ENCODE peak calls at places on chromosomes 11 and 22, in seven cellular contexts. Z is ecto neural progenitor cell, E is brain microvascular endothelial cell, X is glutamatergic neuron, J is T-cell, V is colonic mucosa, C is NCI-H510A. I is an unnamed sample.

GRCh38 chr22:46557736-46558480 is 20.5 kb upstream of the CELSR1 start:
- DNase-seq in Z (no peak), E (no peak), X (no peak), J (no peak), V (no peak), C (no peak), I (no peak)

GRCh38 chr22:32255726-32256125 is 579 bp upstream of the SLC5A4 start:
- DNase-seq in Z (no peak), E (no peak), X (no peak), J (no peak), V (no peak), C (no peak), I (no peak)

GRCh38 chr22:35318346-35319215 is 18.9 kb downstream of the TOM1 start:
- DNase-seq in Z (no peak), E (no peak), X (no peak), J (no peak), V (no peak), C (no peak), I (no peak)

GRCh38 chr22:46674367-46674781 is 54.2 kb downstream of the GRAMD4 start:
- DNase-seq in Z (no peak), E (no peak), X (no peak), J (peak), V (no peak), C (no peak), I (peak)

GRCh38 chr11:124612567-124613245 is 1.5 kb downstream of the PANX3 start:
- DNase-seq in Z (no peak), E (peak), X (no peak), J (no peak), V (no peak), C (no peak), I (no peak)

GRCh38 chr22:49922926-49923325 is 4.5 kb downstream of the CRELD2 start:
- DNase-seq in Z (no peak), E (no peak), X (no peak), J (no peak), V (no peak), C (no peak), I (no peak)

GRCh38 chr11:2884424-2884815 is 1.2 kb downstream of the CDKN1C start:
- DNase-seq in Z (peak), E (no peak), X (peak), J (no peak), V (no peak), C (no peak), I (no peak)

GRCh38 chr22:19223617-19224016 is 45.1 kb upstream of the SLC25A1 start:
- DNase-seq in Z (no peak), E (no peak), X (no peak), J (no peak), V (no peak), C (no peak), I (no peak)

GRCh38 chr11:36066891-36067290 is 123.0 kb downstream of the LDLRAD3 start:
- DNase-seq in Z (no peak), E (no peak), X (no peak), J (no peak), V (no peak), C (no peak), I (no peak)

GRCh38 chr11:118914178-118914918 is 11.4 kb downstream of the BCL9L start:
- DNase-seq in Z (no peak), E (no peak), X (no peak), J (peak), V (peak), C (no peak), I (peak)

GRCh38 chr11:18245396-18245795 is 3.1 kb downstream of the SAA2 start:
- DNase-seq in Z (no peak), E (no peak), X (no peak), J (no peak), V (no peak), C (no peak), I (no peak)

GRCh38 chr11:2214527-2215229 is 43.1 kb upstream of the TH start:
- DNase-seq in Z (peak), E (no peak), X (peak), J (peak), V (peak), C (peak), I (no peak)

GRCh38 chr11:102733232-102733875 is 8.6 kb upstream of the MMP8 start:
- DNase-seq in Z (peak), E (peak), X (peak), J (no peak), V (peak), C (peak), I (no peak)

GRCh38 chr11:33394431-33395109 is 137.4 kb downstream of the HIPK3 start:
- DNase-seq in Z (no peak), E (no peak), X (no peak), J (no peak), V (no peak), C (no peak), I (no peak)

GRCh38 chr11:86511086-86511551 is 136.4 kb downstream of the CCDC81 start:
- DNase-seq in Z (no peak), E (peak), X (no peak), J (no peak), V (peak), C (no peak), I (no peak)

GRCh38 chr22:36160499-36160942 is at the start of gene APOL3:
- DNase-seq in Z (no peak), E (peak), X (no peak), J (peak), V (peak), C (no peak), I (no peak)

GRCh38 chr22:45657701-45658100 is 13.9 kb upstream of the ATXN10 start:
- DNase-seq in Z (no peak), E (no peak), X (no peak), J (no peak), V (no peak), C (no peak), I (no peak)

GRCh38 chr11:27215471-27216267 is 147.3 kb downstream of the CCDC34 start:
- DNase-seq in Z (no peak), E (no peak), X (no peak), J (no peak), V (peak), C (peak), I (no peak)

GRCh38 chr11:85440273-85440672 is 186.9 kb downstream of the DLG2 start:
- DNase-seq in Z (no peak), E (no peak), X (no peak), J (no peak), V (no peak), C (no peak), I (no peak)

GRCh38 chr11:12235945-12236743 is 125.8 kb downstream of the MICAL2 start:
- DNase-seq in Z (no peak), E (peak), X (no peak), J (no peak), V (no peak), C (no peak), I (no peak)

GRCh38 chr11:15918212-15918611 is 438.1 kb downstream of the SOX6 start:
- DNase-seq in Z (no peak), E (no peak), X (no peak), J (no peak), V (no peak), C (peak), I (no peak)

GRCh38 chr11:62013266-62014157 is 46.1 kb upstream of the FTH1 start:
- DNase-seq in Z (no peak), E (no peak), X (no peak), J (no peak), V (peak), C (no peak), I (no peak)

GRCh38 chr11:44136176-44136945 is 40.9 kb downstream of the EXT2 start:
- DNase-seq in Z (no peak), E (no peak), X (no peak), J (no peak), V (no peak), C (no peak), I (no peak)

GRCh38 chr11:134332189-134332631 is 422 bp downstream of the GLB1L2 start:
- DNase-seq in Z (no peak), E (no peak), X (peak), J (no peak), V (peak), C (no peak), I (no peak)

GRCh38 chr11:326842-327580 is 6.4 kb upstream of the IFITM3 start:
- DNase-seq in Z (no peak), E (peak), X (no peak), J (peak), V (peak), C (no peak), I (peak)

GRCh38 chr11:64687204-64687603 is 35.8 kb downstream of the NRXN2 start:
- DNase-seq in Z (no peak), E (no peak), X (no peak), J (no peak), V (no peak), C (no peak), I (no peak)

GRCh38 chr11:69030324-69030723 is 17.3 kb upstream of the MRGPRF start:
- DNase-seq in Z (no peak), E (no peak), X (no peak), J (no peak), V (no peak), C (no peak), I (no peak)

GRCh38 chr11:134999490-135000066 is 587.5 kb upstream of the B3GAT1 start:
- DNase-seq in Z (peak), E (no peak), X (peak), J (no peak), V (no peak), C (no peak), I (no peak)

GRCh38 chr11:127392575-127392974 is 392.0 kb upstream of the KIRREL3 start:
- DNase-seq in Z (no peak), E (no peak), X (no peak), J (no peak), V (no peak), C (no peak), I (no peak)

GRCh38 chr11:1879941-1880720 is 11.6 kb downstream of the PRR33 start:
- DNase-seq in Z (no peak), E (no peak), X (no peak), J (no peak), V (peak), C (no peak), I (peak)

GRCh38 chr11:114135737-114136151 is 76.2 kb downstream of the ZBTB16 start:
- DNase-seq in Z (no peak), E (no peak), X (no peak), J (no peak), V (no peak), C (no peak), I (no peak)

GRCh38 chr11:100550910-100551309 is 136.2 kb upstream of the ARHGAP42 start:
- DNase-seq in Z (no peak), E (no peak), X (no peak), J (no peak), V (no peak), C (no peak), I (no peak)

GRCh38 chr22:31836010-31836409 is 82.2 kb downstream of the DEPDC5 start:
- DNase-seq in Z (no peak), E (no peak), X (no peak), J (no peak), V (no peak), C (no peak), I (no peak)

GRCh38 chr11:119029340-119030028 is 1.2 kb downstream of the SLC37A4 start:
- DNase-seq in Z (peak), E (no peak), X (no peak), J (no peak), V (peak), C (no peak), I (no peak)